ENCODE peak calls at places on chromosomes 12 and 14, in six cellular contexts. Y is uterus, K is bronchial epithelial cell, O is fibroblast of the aortic adventitia, X is AG09319, H is GM06990. J is an unnamed sample.

GRCh38 chr12:42140901-42141300 is 3.8 kb downstream of the GXYLT1 start:
- DNase-seq in Y (no peak), K (peak; percentile 65), O (no peak), X (no peak), H (no peak), J (no peak)

GRCh38 chr14:98728024-98728423 is 544.0 kb downstream of the BCL11B start:
- DNase-seq in Y (no peak), K (no peak), O (no peak), X (no peak), H (no peak), J (no peak)

GRCh38 chr12:12267801-12268200 is 957 bp upstream of the LRP6 start:
- DNase-seq in Y (no peak), K (no peak), O (no peak), X (no peak), H (no peak), J (peak; percentile 28)

GRCh38 chr12:49624919-49625577 is 1.7 kb downstream of the PRPF40B start:
- DNase-seq in Y (no peak), K (peak; percentile 93), O (peak; percentile 18), X (no peak), H (no peak), J (no peak)

GRCh38 chr14:76924363-76925151 is 98.3 kb downstream of the LRRC74A start:
- DNase-seq in Y (no peak), K (no peak), O (no peak), X (no peak), H (no peak), J (no peak)

GRCh38 chr12:127898616-127899015 is 368.4 kb upstream of the TMEM132C start:
- DNase-seq in Y (no peak), K (no peak), O (no peak), X (no peak), H (no peak), J (no peak)

GRCh38 chr14:78721756-78722455 is 551.7 kb downstream of the NRXN3 start:
- DNase-seq in Y (no peak), K (no peak), O (no peak), X (no peak), H (no peak), J (no peak)

GRCh38 chr12:12095016-12095415 is 24.3 kb downstream of the BCL2L14 start:
- DNase-seq in Y (no peak), K (no peak), O (no peak), X (no peak), H (no peak), J (no peak)

GRCh38 chr12:104604995-104605675 is 148.4 kb downstream of the CHST11 start:
- DNase-seq in Y (no peak), K (no peak), O (no peak), X (no peak), H (no peak), J (no peak)

GRCh38 chr14:103871596-103872480 is 24.5 kb upstream of the PPP1R13B start:
- DNase-seq in Y (no peak), K (peak; percentile 55), O (no peak), X (no peak), H (peak; percentile 76), J (peak; percentile 96)

GRCh38 chr12:8987589-8988205 is 1.6 kb upstream of the KLRG1 start:
- DNase-seq in Y (no peak), K (no peak), O (no peak), X (no peak), H (no peak), J (no peak)

GRCh38 chr12:56520025-56520810 is 1.4 kb upstream of the RBMS2 start:
- DNase-seq in Y (peak; percentile 42), K (no peak), O (peak; percentile 67), X (no peak), H (no peak), J (no peak)

GRCh38 chr12:122147514-122148290 is 26.3 kb downstream of the IL31 start:
- DNase-seq in Y (no peak), K (no peak), O (no peak), X (no peak), H (no peak), J (peak; percentile 6)

GRCh38 chr12:19826988-19827550 is 387.8 kb downstream of the AEBP2 start:
- DNase-seq in Y (no peak), K (peak; percentile 5), O (no peak), X (no peak), H (no peak), J (no peak)

GRCh38 chr14:30983858-30984257 is 41.6 kb upstream of the AP4S1 start:
- DNase-seq in Y (no peak), K (no peak), O (no peak), X (no peak), H (no peak), J (no peak)

GRCh38 chr12:118064608-118065007 is 3.6 kb upstream of the WSB2 start:
- DNase-seq in Y (no peak), K (no peak), O (no peak), X (no peak), H (no peak), J (peak; percentile 54)

GRCh38 chr12:88299567-88300101 is 157.5 kb downstream of the TMTC3 start:
- DNase-seq in Y (no peak), K (peak; percentile 100), O (peak; percentile 95), X (peak; percentile 90), H (peak; percentile 65), J (peak; percentile 51)

GRCh38 chr12:77796775-77797174 is 33.9 kb upstream of the NAV3 start:
- DNase-seq in Y (no peak), K (peak; percentile 76), O (peak; percentile 64), X (no peak), H (no peak), J (no peak)

GRCh38 chr14:65961004-65961403 is 525.2 kb upstream of the CCDC196 start:
- DNase-seq in Y (no peak), K (peak; percentile 49), O (peak; percentile 63), X (no peak), H (peak; percentile 19), J (peak; percentile 53)

GRCh38 chr14:105028251-105028927 is 7.5 kb upstream of the CDCA4 start:
- DNase-seq in Y (no peak), K (no peak), O (no peak), X (no peak), H (no peak), J (no peak)

GRCh38 chr14:70268760-70269159 is 80.0 kb upstream of the SLC8A3 start:
- DNase-seq in Y (no peak), K (peak; percentile 16), O (no peak), X (no peak), H (no peak), J (no peak)

GRCh38 chr12:130633771-130634170 is 82.3 kb downstream of the RIMBP2 start:
- DNase-seq in Y (no peak), K (peak; percentile 22), O (no peak), X (no peak), H (no peak), J (no peak)

GRCh38 chr12:42921741-42922511 is 332.4 kb upstream of the PRICKLE1 start:
- DNase-seq in Y (no peak), K (peak; percentile 58), O (no peak), X (no peak), H (no peak), J (no peak)

GRCh38 chr12:15131462-15131861 is 89.8 kb downstream of the RERG start:
- DNase-seq in Y (peak; percentile 47), K (peak; percentile 79), O (peak; percentile 32), X (no peak), H (no peak), J (no peak)

GRCh38 chr12:91948504-91948903 is 197.1 kb downstream of the BTG1 start:
- DNase-seq in Y (no peak), K (no peak), O (no peak), X (no peak), H (no peak), J (no peak)

GRCh38 chr12:5232291-5232690 is 188.6 kb downstream of the KCNA5 start:
- DNase-seq in Y (no peak), K (peak; percentile 17), O (no peak), X (no peak), H (no peak), J (no peak)

GRCh38 chr14:70780396-70781075 is 28.8 kb downstream of the MAP3K9 start:
- DNase-seq in Y (no peak), K (no peak), O (no peak), X (no peak), H (peak; percentile 61), J (peak; percentile 47)

GRCh38 chr12:101935769-101936741 is 58.7 kb downstream of the DRAM1 start:
- DNase-seq in Y (peak; percentile 74), K (peak; percentile 99), O (peak; percentile 99), X (peak; percentile 87), H (peak; percentile 68), J (peak; percentile 53)
- TF ChIP-seq CTCF in Y (no peak), K (no peak), O (peak; percentile 14), X (no peak), H (no peak), J (no peak)

DNA sequence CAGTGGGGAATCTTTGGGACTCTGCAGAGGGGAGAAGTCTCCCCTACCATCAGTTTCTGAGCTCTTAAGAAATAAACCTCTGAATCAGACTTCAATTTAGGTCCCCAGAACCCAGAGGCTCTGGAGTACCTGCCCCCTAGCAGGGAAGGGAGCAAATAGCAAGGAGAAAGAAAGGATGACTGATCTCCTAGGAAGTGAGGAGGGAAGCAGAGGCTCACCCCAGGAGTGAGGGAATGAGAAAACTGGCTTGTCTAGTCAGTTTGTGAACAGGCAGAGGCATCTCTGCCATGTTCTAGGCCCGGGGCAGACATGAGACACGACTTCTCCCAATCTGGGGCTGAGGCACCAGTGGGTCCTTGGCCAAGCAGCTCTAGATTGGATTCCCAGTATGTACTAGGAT is 24.3 kb upstream of the SMUG1 start:
- DNase-seq in Y (no peak), K (no peak), O (no peak), X (no peak), H (no peak), J (no peak)
- TF ChIP-seq CTCF in Y (no peak), K (no peak), O (no peak), X (no peak), H (no peak), J (no peak)

DNA sequence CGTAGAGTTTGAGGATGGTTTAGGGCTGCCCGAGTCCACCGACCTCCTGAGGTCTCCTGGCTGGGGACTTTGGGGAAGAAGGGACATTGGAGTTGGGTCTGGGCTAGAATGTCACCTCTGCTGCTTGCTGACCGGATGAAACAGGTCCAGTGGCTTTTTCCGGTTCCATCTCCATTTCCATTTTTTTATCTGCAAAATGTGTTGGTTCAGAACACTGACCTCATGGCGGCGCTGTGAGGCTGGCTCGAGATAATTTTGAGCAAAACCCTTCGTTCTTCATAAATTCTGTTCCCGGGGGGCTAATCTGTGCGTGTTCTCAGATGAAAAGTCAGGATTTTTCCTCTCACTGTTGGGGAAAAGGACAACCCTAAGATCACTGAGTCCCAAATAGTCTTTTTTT is 11.7 kb upstream of the MYL2 start:
- DNase-seq in Y (no peak), K (no peak), O (no peak), X (no peak), H (no peak), J (no peak)
- TF ChIP-seq CTCF in Y (no peak), K (peak; percentile 37), O (peak; percentile 35), X (no peak), H (peak; percentile 41), J (peak; percentile 39)

DNA sequence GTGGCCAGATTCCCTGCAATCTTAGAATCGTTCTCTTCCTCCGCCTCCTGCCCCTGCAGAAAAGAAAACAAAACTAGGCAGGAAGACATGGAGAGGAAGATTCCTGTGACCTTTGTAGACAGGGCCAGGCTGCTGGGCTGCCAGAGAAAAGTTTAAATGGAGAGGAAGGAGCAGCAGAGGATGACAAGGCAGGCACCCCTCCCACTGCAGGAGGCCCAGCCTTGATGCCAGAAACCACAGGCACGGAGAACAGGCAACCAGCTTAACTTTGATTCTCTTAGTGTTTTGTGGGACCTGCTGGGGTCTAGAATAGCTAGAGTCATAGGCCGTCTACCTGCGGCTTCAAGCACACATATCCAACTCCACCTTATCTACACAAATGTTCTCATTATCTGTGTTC is 609.3 kb downstream of the AACS start:
- DNase-seq in Y (no peak), K (no peak), O (peak; percentile 8), X (no peak), H (no peak), J (no peak)
- TF ChIP-seq CTCF in Y (no peak), K (no peak), O (no peak), X (no peak), H (no peak), J (no peak)

GRCh38 chr12:52175411-52176350 is 16.1 kb downstream of the KRT80 start:
- DNase-seq in Y (no peak), K (peak; percentile 92), O (no peak), X (no peak), H (no peak), J (no peak)
- TF ChIP-seq CTCF in Y (peak; percentile 12), K (peak; percentile 62), O (peak; percentile 24), X (no peak), H (no peak), J (no peak)

J was measured in GM13977.